ENCODE peak calls at places on chromosome 13, in four cellular contexts. R, X, S and A are unnamed samples. For H3K4me1 and H3K27me3, the result is how much of the 10 kb centered on the place peaks cover.

GRCh38 chr13:104011505-104012270 is 945.5 kb upstream of the SLC10A2 start:
- DNase-seq in R (no peak), X (no peak), S (no peak), A (no peak)

GRCh38 chr13:78960881-78961280 is 301.9 kb upstream of the OBI1 start:
- DNase-seq in R (no peak), S (no peak), X (no peak), A (no peak)

GRCh38 chr13:107854880-107855279 is 360.5 kb downstream of the LIG4 start:
- DNase-seq in S (no peak), R (no peak), X (no peak), A (no peak)

GRCh38 chr13:94696171-94696570 is 16.2 kb downstream of the SOX21 start:
- DNase-seq in R (no peak), S (no peak), X (no peak), A (no peak)

GRCh38 chr13:91520952-91521351 is 122.5 kb downstream of the GPC5 start:
- DNase-seq in R (no peak), X (no peak), S (no peak), A (no peak)

GRCh38 chr13:20847298-20847697 is 55.2 kb downstream of the XPO4 start:
- DNase-seq in X (no peak), S (no peak), R (no peak), A (no peak)

GRCh38 chr13:80550856-80551532 is 210.1 kb upstream of the SPRY2 start:
- DNase-seq in X (no peak), R (no peak), S (no peak), A (no peak)

GRCh38 chr13:106038752-106039151 is 496.7 kb downstream of the EFNB2 start:
- DNase-seq in X (no peak), S (no peak), R (no peak), A (no peak)

GRCh38 chr13:28590450-28590849 is 68.5 kb upstream of the POMP start:
- DNase-seq in R (no peak), S (no peak), X (no peak), A (no peak)

GRCh38 chr13:59976856-59977255 is 186.9 kb downstream of the DIAPH3 start:
- DNase-seq in R (no peak), S (no peak), X (no peak), A (no peak)

GRCh38 chr13:93789058-93789457 is 562.5 kb downstream of the GPC6 start:
- DNase-seq in S (no peak), R (no peak), X (no peak), A (no peak)

GRCh38 chr13:19726611-19727010 is 56.1 kb downstream of the PSPC1 start:
- DNase-seq in R (no peak), S (no peak), X (no peak), A (no peak)

GRCh38 chr13:77891486-77891885 is 27.1 kb downstream of the EDNRB start:
- DNase-seq in X (no peak), S (no peak), R (no peak), A (no peak)

GRCh38 chr13:114047358-114047881 is 73.5 kb upstream of the C13orf46 start:
- DNase-seq in R (no peak), X (no peak), S (no peak), A (no peak)

DNA sequence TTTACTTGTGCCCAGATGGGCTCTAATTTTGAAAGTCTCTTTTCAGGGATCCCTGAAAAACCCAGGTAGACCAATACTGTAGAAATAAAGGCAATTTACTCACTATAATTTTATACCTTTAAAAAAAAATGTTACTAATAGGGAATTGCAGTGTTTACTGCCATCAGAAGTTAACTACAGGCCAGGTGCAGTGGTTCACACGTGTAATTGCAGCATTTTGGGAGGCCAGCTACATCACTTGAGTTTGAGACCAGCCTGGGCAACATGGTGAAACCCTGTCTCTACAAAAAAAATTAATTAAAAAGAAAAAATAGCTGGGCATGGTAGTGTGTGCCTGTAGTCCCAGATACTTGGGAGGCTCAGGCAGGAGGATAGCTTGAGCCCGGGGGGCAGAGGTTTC is 10.2 kb downstream of the USP12 start:
- DNase-seq in R (no peak), X (no peak), S (no peak), A (no peak)
- H3K4me1 ChIP-seq in R (under half), X (under half), S (half or more), A (under half)

GRCh38 chr13:109152311-109152820 is 523.0 kb downstream of the MYO16 start:
- DNase-seq in X (no peak), S (no peak), R (no peak), A (no peak)
- H3K27me3 ChIP-seq in X (under half), S (under half), R (under half), A (under half)

GRCh38 chr13:53216767-53217166 is 188.2 kb downstream of the OLFM4 start:
- DNase-seq in S (no peak), R (no peak), X (no peak), A (no peak)

GRCh38 chr13:53217221-53217620 is 188.6 kb downstream of the OLFM4 start:
- DNase-seq in X (no peak), R (no peak), S (no peak), A (no peak)
- H3K4me1 ChIP-seq in X (under half), R (under half), S (under half), A (under half)

DNA sequence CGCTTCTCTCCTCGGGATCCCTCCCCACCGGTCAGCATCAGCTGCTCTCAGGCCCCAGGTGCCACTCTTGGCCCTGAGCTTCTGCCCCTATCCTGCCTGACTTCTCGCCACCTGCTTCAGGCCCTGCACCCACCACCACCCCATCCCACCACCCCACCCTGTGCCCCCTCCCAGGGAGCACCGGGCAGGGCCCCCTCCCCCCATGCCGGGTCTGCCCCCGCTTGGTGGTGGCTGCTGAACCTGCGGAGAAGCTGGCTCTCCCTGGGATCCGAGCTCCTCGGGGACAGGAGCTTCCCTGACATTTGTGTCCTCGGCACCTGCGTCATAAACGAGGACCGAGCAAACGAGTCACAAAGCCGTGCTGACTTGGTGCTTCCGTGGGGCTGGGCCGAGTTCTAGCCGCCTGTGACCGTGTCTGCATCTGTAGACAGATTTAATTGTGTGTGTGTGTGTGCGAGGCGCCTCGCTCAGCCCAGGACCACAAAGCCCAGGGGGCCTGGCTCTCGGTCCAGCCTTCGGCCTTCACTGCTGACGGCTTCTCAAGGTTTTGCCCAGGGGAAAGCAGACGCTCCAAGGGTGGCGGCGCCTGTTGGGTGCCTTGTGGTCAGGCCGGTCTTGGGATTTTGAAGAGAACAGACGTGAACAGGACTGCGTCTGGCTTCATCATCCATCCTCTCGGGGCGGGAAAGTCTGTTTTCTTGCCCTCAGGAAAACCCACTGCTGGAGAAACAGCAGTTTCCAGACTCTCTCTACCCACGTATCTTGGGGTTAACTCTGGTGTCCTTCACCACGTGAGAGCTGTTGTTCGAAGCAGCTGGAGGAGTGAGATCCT is 70.0 kb upstream of the MCF2L start:
- DNase-seq in X (no peak), S (no peak), R (no peak), A (no peak)
- H3K27me3 ChIP-seq in X (under half), S (half or more), R (under half), A (half or more)

DNA sequence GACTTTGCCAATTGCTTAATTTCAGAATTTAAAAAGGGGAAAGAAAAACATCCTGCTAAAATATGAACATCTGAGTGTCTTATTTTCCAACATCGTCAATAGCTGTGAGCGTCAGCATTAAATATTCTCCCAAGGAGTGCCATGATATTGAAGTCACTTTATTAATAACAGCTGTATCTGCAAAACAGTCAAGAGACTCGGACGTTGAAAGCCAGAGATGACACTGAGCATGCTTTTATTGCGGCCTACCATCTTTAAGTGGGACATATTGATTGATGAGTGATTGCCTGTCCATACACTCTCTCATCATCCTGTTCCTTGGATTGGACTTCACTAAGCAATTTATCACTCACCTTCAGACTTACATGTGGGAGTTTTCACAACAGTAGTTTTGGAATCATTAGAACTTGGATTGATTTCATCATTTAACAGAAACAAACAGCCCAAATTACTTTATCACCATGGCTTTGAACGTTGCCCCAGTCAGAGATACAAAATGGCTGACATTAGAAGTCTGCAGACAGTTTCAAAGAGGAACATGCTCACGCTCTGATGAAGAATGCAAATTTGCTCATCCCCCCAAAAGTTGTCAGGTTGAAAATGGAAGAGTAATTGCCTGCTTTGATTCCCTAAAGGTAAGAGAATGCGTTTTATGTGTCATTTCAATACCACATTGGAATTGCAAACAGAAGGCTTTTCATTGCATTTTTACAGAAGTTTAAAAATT is 53.8 kb downstream of the MBNL2 start:
- DNase-seq in S (no peak), R (no peak), X (no peak), A (no peak)
- H3K4me1 ChIP-seq in S (half or more), R (under half), X (under half), A (half or more)

GRCh38 chr13:38687246-38688229 is 661 bp downstream of the FREM2 start:
- DNase-seq in S (no peak), R (no peak), X (no peak), A (no peak)

GRCh38 chr13:38684714-38685113 is 2.2 kb upstream of the FREM2 start:
- DNase-seq in R (no peak), X (no peak), S (no peak), A (no peak)

GRCh38 chr13:38686635-38687245 is at the start of gene FREM2:
- DNase-seq in X (no peak), S (no peak), R (no peak), A (no peak)

GRCh38 chr13:38688674-38689073 is 1.8 kb downstream of the FREM2 start:
- DNase-seq in S (no peak), X (no peak), R (no peak), A (no peak)

DNA sequence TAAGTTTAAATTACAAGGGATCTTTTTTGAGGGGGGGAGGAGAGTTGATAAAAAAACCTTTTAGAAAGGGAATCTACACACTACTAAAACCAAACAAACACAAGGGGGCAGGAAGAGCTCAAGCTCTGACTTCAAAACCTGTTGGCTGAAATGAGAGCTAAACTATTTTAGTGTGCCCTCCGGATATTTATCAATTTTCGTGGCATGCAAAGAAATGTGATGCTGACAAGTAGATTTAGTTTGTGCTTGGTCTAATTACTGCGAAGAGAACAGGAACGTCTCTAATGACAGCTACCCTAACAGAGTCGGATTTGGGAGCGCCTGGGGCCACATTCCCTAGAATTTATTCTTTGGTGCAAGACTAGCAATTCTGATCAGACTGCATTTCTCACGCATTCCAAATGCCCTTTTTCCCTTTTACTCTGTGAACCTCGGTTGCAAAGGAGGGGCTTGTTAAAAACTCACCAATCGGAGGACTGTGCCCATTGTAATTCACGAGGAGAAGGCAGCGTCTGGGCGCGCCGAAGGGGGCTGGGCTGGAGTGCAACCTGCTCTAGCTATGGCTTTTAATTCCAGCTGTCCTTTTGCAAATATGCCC is 804 bp upstream of the FREM2 start:
- DNase-seq in X (no peak), S (no peak), R (no peak), A (no peak)
- H3K27me3 ChIP-seq in X (under half), S (under half), R (under half), A (under half)

DNA sequence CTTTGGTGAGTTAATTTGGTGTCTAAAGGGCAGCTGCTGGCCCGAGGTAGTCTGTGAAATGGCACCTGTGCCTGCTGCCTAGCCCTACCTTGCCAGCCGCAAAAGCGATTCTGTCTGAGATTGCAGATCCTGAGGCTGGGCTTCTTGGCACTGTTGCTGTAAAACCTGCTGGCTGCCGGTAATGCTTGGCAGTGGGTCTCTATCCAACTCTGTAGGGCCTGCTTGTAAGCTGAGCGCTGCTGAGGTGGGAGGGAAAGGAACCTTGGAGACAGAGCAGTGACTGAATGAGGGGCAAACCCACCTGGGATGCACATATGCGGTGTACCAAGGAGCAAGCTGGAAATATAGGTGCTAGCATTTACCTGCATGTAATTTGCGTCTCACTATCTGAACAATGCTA is 11.7 kb downstream of the LCP1 start:
- DNase-seq in R (no peak), X (peak), S (no peak), A (no peak)
- H3K4me1 ChIP-seq in R (half or more), X (half or more), S (under half), A (under half)